ENCODE peak calls at places on chromosomes 4 and X, in six cellular contexts. E is heart left ventricle, G is transverse colon, Z is endothelial cell of umbilical vein, X is pancreas, U is lower lobe of right lung. A is an unnamed sample.

GRCh38 chrX:125203737-125204578 is 115.7 kb upstream of the TEX13C start:
- DNase-seq in E (peak; percentile 33), G (no peak), Z (no peak), X (no peak), U (peak; percentile 41), A (no peak)

GRCh38 chrX:37684918-37685317 is 673 bp upstream of the XK start:
- DNase-seq in E (no peak), G (no peak), Z (no peak), X (no peak), U (no peak), A (no peak)

GRCh38 chr4:5398056-5398455 is 310.3 kb downstream of the EVC2 start:
- DNase-seq in E (no peak), G (no peak), Z (no peak), X (no peak), U (no peak), A (no peak)

GRCh38 chr4:11748169-11748872 is 319.6 kb upstream of the HS3ST1 start:
- DNase-seq in E (no peak), G (no peak), Z (peak; percentile 96), X (no peak), U (no peak), A (no peak)

GRCh38 chr4:100721077-100721476 is 203.3 kb upstream of the EMCN start:
- DNase-seq in E (no peak), G (no peak), Z (no peak), X (no peak), U (no peak), A (no peak)

GRCh38 chr4:113773014-113773413 is 11.5 kb upstream of the CAMK2D start:
- DNase-seq in E (no peak), G (no peak), Z (no peak), X (no peak), U (no peak), A (no peak)

GRCh38 chr4:20192754-20193521 is 58.8 kb upstream of the SLIT2 start:
- DNase-seq in E (no peak), G (no peak), Z (peak; percentile 71), X (no peak), U (no peak), A (no peak)

GRCh38 chr4:75004755-75005668 is 72.1 kb downstream of the PARM1 start:
- DNase-seq in E (peak; percentile 52), G (no peak), Z (no peak), X (peak; percentile 77), U (no peak), A (no peak)

GRCh38 chrX:133085785-133086184 is 11.1 kb downstream of the USP26 start:
- DNase-seq in E (no peak), G (peak; percentile 44), Z (no peak), X (peak; percentile 19), U (no peak), A (no peak)

GRCh38 chr4:6693274-6694176 is at the start of gene S100P:
- DNase-seq in E (no peak), G (peak; percentile 41), Z (no peak), X (no peak), U (no peak), A (no peak)

GRCh38 chr4:156515295-156515694 is 456.3 kb downstream of the PDGFC start:
- DNase-seq in E (no peak), G (no peak), Z (peak; percentile 10), X (no peak), U (no peak), A (no peak)

GRCh38 chrX:103170216-103170615 is 44.7 kb upstream of the BEX4 start:
- DNase-seq in E (no peak), G (no peak), Z (peak; percentile 9), X (no peak), U (no peak), A (no peak)

GRCh38 chr4:147182041-147182440 is 236.4 kb upstream of the TTC29 start:
- DNase-seq in E (no peak), G (no peak), Z (no peak), X (no peak), U (no peak), A (no peak)

GRCh38 chr4:137000432-137000831 is 531.9 kb downstream of the PCDH18 start:
- DNase-seq in E (no peak), G (no peak), Z (no peak), X (peak; percentile 3), U (peak; percentile 13), A (no peak)

GRCh38 chr4:100462206-100462605 is 55.6 kb downstream of the EMCN start:
- DNase-seq in E (no peak), G (no peak), Z (no peak), X (no peak), U (no peak), A (no peak)

GRCh38 chrX:40153335-40154221 is 55.8 kb upstream of the BCOR start:
- DNase-seq in E (peak; percentile 64), G (peak; percentile 68), Z (no peak), X (peak; percentile 58), U (peak; percentile 65), A (no peak)

GRCh38 chrX:15298780-15299179 is 16.7 kb downstream of the ASB11 start:
- DNase-seq in E (no peak), G (no peak), Z (no peak), X (no peak), U (no peak), A (no peak)

GRCh38 chrX:15301924-15302323 is 13.5 kb downstream of the ASB11 start:
- DNase-seq in E (peak; percentile 63), G (peak; percentile 35), Z (no peak), X (peak; percentile 78), U (peak; percentile 74), A (peak; percentile 75)

GRCh38 chrX:15298201-15298600 is 17.2 kb downstream of the ASB11 start:
- DNase-seq in E (no peak), G (no peak), Z (peak; percentile 70), X (no peak), U (no peak), A (no peak)

GRCh38 chrX:15299945-15300851 is 15.2 kb downstream of the ASB11 start:
- DNase-seq in E (no peak), G (no peak), Z (peak; percentile 53), X (no peak), U (no peak), A (no peak)
- TF ChIP-seq CTCF in E (peak; percentile 54), G (peak; percentile 32), Z (peak; percentile 20), X (no peak), U (peak; percentile 43), A (peak; percentile 64)

DNA sequence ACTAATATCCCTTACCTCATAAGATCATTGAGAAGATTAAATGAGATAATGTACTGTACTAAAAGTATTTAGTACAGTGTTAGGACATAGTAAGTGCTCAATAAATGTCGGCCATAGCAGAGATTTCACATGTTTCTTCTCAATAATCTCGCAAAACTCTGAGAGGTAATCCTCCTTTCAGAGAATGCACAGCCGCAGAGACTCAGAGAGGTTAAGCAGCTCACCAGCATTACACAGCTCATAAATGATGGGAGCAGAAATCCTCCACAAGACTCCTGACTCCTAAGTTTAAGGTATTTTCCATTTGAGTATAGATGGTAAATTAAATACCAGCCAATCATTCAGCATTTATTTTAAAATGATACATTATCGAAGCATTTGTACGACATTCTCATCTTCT is 34.6 kb downstream of the FAM114A1 start:
- DNase-seq in E (no peak), G (no peak), Z (no peak), X (no peak), U (no peak), A (no peak)
- H3K36me3 ChIP-seq in E (peaks cover 3% of the 10 kb centered on the region), G (no peaks in the 10 kb centered on the region), Z (peaks cover 12% of the 10 kb centered on the region), X (no peaks in the 10 kb centered on the region), U (peaks cover 43% of the 10 kb centered on the region), A (peaks cover 33% of the 10 kb centered on the region)

GRCh38 chr4:151318310-151319006 is 6.9 kb downstream of the SH3D19 start:
- DNase-seq in E (no peak), G (no peak), Z (no peak), X (no peak), U (no peak), A (no peak)

GRCh38 chr4:151313306-151314028 is 11.9 kb downstream of the SH3D19 start:
- DNase-seq in E (no peak), G (peak; percentile 20), Z (no peak), X (peak; percentile 17), U (no peak), A (no peak)

GRCh38 chr4:151315212-151315886 is 10.1 kb downstream of the SH3D19 start:
- DNase-seq in E (no peak), G (no peak), Z (peak; percentile 64), X (no peak), U (no peak), A (no peak)

GRCh38 chr4:151316645-151317044 is 8.8 kb downstream of the SH3D19 start:
- DNase-seq in E (no peak), G (peak; percentile 33), Z (no peak), X (no peak), U (no peak), A (no peak)

GRCh38 chr4:151314509-151314908 is 10.9 kb downstream of the SH3D19 start:
- DNase-seq in E (no peak), G (no peak), Z (peak; percentile 54), X (no peak), U (no peak), A (no peak)
- H3K27ac ChIP-seq in E (peak overlapping the region; percentile 83), G (peak overlapping the region; percentile 52), Z (peak overlapping the region; percentile 72), X (peak overlapping the region; percentile 64), U (peak overlapping the region; percentile 38), A (peak overlapping the region; percentile 93)

DNA sequence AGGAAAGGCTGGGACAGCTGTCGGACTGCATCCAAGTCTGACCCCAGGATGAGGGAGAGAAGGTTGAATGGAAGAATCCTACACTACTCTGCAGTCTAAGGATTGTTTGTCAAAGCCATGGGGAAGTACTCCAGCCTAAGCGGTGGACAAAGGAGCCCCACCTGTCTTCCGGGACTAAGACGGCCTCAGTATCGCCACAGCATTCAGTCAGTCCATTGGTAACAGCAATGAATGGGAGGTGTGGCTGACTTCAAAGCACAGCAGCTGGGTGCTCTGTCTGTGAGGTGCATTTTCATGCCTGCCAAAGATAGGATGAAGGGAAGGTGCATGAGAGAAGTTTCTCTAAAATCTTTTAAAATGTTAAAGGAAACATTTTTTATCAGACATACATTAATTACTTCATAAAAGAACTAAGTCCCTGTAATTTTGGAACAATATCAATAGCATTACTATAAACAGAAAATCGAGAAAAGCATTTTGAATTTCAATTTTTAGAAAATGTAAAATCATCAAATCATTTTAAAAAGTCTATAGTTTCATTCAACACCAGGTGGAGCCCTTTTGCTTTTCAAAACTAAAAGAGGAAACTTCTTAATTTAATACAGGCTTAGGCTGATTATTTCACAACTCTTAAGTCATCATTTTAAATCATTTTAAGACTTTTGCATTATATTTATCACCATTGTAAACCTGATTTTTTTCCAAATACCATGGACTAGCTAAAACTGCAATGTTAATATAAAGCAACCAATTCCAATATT is 27.6 kb upstream of the INTU start:
- DNase-seq in E (no peak), G (no peak), Z (peak; percentile 26), X (no peak), U (no peak), A (no peak)
- TF ChIP-seq CTCF in E (peak; percentile 70), G (peak; percentile 45), Z (peak; percentile 10), X (peak; percentile 19), U (peak; percentile 50), A (peak; percentile 68)

DNA sequence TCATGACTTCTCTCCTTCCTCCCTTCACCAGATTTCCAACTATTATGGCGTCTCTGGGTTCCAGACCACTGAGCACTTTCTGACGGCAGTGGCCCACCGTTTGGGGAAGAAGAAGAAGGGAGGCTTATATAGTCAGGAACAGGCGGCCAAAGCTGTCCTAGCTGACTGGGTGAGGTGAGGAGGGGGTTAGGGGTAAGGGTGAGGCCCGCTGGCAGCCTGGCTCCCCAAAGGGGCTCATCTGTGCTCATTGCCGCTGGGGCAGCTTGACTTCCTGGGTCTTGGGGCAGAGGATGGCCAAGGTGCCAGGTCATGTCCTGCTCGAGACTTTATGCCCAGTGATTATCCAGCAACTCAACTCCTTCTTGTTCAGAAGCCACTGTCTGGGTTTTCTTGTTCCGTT is 21.8 kb downstream of the GNL3L start:
- DNase-seq in E (no peak), G (no peak), Z (no peak), X (no peak), U (no peak), A (peak; percentile 28)
- H3K36me3 ChIP-seq in E (peaks cover 3% of the 10 kb centered on the region), G (no peaks in the 10 kb centered on the region), Z (peaks cover 30% of the 10 kb centered on the region), X (no peaks in the 10 kb centered on the region), U (peaks cover 99% of the 10 kb centered on the region), A (peaks cover 60% of the 10 kb centered on the region)

A was measured in right atrium auricular region.